ENCODE peak calls at places on chromosomes 5 and 9, in eight cellular contexts. X is fibroblast of lung; D is K562; V is astrocyte of the spinal cord; O is T1000; F is endothelial cell; Q is HFFc6; S is CD8-positive, alpha-beta T cell. H is an unnamed sample.

GRCh38 chr5:154857091-154857533 is 1.3 kb upstream of the CNOT8 start:
- DNase-seq in X (no peak), D (no peak), V (no peak), O (no peak), F (no peak), Q (peak; percentile 71), S (no peak), H (no peak)

GRCh38 chr5:147286296-147286695 is 51.5 kb downstream of the STK32A start:
- DNase-seq in X (peak; percentile 81), D (no peak), V (no peak), O (no peak), F (no peak), Q (no peak), S (no peak), H (no peak)

GRCh38 chr5:177444106-177445051 is 2.2 kb upstream of the PRR7 start:
- DNase-seq in X (no peak), D (no peak), V (no peak), O (no peak), F (no peak), Q (no peak), S (no peak), H (no peak)

GRCh38 chr5:19608434-19608833 is 379.6 kb downstream of the CDH18 start:
- DNase-seq in X (peak; percentile 12), D (no peak), V (peak; percentile 33), O (no peak), F (no peak), Q (no peak), S (no peak), H (no peak)

GRCh38 chr9:119709431-119709830 is 340.2 kb upstream of the BRINP1 start:
- DNase-seq in X (no peak), D (no peak), V (no peak), O (no peak), F (no peak), Q (no peak), S (no peak), H (no peak)

GRCh38 chr5:175821790-175822211 is 49.6 kb upstream of the CPLX2 start:
- DNase-seq in X (peak; percentile 23), D (no peak), V (no peak), O (no peak), F (no peak), Q (peak; percentile 5), S (no peak), H (no peak)

GRCh38 chr5:150119421-150120061 is 33.2 kb upstream of the CSF1R start:
- DNase-seq in X (no peak), D (no peak), V (no peak), O (no peak), F (no peak), Q (no peak), S (no peak), H (no peak)

GRCh38 chr5:50535393-50535792 is 94.3 kb upstream of the EMB start:
- DNase-seq in X (no peak), D (no peak), V (no peak), O (no peak), F (no peak), Q (no peak), S (no peak), H (no peak)

GRCh38 chr9:137277329-137278041 is at the start of gene TOR4A:
- DNase-seq in X (peak; percentile 87), D (peak; percentile 90), V (peak; percentile 89), O (peak; percentile 50), F (peak; percentile 86), Q (peak; percentile 85), S (no peak), H (no peak)

GRCh38 chr5:139636207-139636792 is 11.8 kb upstream of the CXXC5 start:
- DNase-seq in X (no peak), D (peak; percentile 19), V (peak; percentile 23), O (no peak), F (peak; percentile 11), Q (no peak), S (peak; percentile 40), H (no peak)

GRCh38 chr5:639253-639530 is 27.1 kb downstream of the CEP72 start:
- DNase-seq in X (no peak), D (no peak), V (no peak), O (no peak), F (no peak), Q (no peak), S (no peak), H (no peak)

GRCh38 chr5:149135536-149136201 is 5.6 kb upstream of the ABLIM3 start:
- DNase-seq in X (peak; percentile 86), D (no peak), V (peak; percentile 78), O (no peak), F (no peak), Q (peak; percentile 80), S (no peak), H (no peak)

GRCh38 chr5:164354138-164354751 is 848.8 kb downstream of the MAT2B start:
- DNase-seq in X (no peak), D (no peak), V (no peak), O (no peak), F (no peak), Q (no peak), S (no peak), H (no peak)

GRCh38 chr9:37943329-37944265 is 39.7 kb upstream of the SLC25A51 start:
- DNase-seq in X (peak; percentile 97), D (no peak), V (peak; percentile 95), O (peak; percentile 32), F (no peak), Q (peak; percentile 92), S (no peak), H (no peak)

GRCh38 chr9:91900057-91900816 is 49.8 kb downstream of the ROR2 start:
- DNase-seq in X (no peak), D (peak; percentile 78), V (no peak), O (no peak), F (no peak), Q (no peak), S (no peak), H (no peak)

GRCh38 chr9:92187989-92188714 is 72.9 kb upstream of the SPTLC1 start:
- DNase-seq in X (peak; percentile 20), D (no peak), V (peak; percentile 70), O (no peak), F (no peak), Q (no peak), S (no peak), H (no peak)

GRCh38 chr9:68955281-68955680 is 58.6 kb downstream of the PRKACG start:
- DNase-seq in X (no peak), D (no peak), V (no peak), O (no peak), F (no peak), Q (no peak), S (no peak), H (no peak)

GRCh38 chr5:95841914-95842812 is 19.6 kb upstream of the GLRX start:
- DNase-seq in X (no peak), D (no peak), V (no peak), O (no peak), F (no peak), Q (peak; percentile 64), S (no peak), H (no peak)

GRCh38 chr9:121318631-121319393 is 50.9 kb downstream of the GSN start:
- DNase-seq in X (no peak), D (no peak), V (no peak), O (no peak), F (no peak), Q (no peak), S (no peak), H (no peak)

GRCh38 chr9:130196643-130197042 is 24.4 kb downstream of the NCS1 start:
- DNase-seq in X (no peak), D (no peak), V (no peak), O (no peak), F (no peak), Q (no peak), S (no peak), H (no peak)

GRCh38 chr5:156188026-156188425 is 138.9 kb upstream of the SGCD start:
- DNase-seq in X (no peak), D (no peak), V (no peak), O (no peak), F (no peak), Q (no peak), S (no peak), H (no peak)

GRCh38 chr9:113964740-113965095 is 88.6 kb downstream of the ZNF618 start:
- DNase-seq in X (no peak), D (no peak), V (no peak), O (no peak), F (no peak), Q (no peak), S (no peak), H (no peak)

GRCh38 chr9:437066-438015 is 222.7 kb downstream of the DOCK8 start:
- DNase-seq in X (peak; percentile 93), D (no peak), V (peak; percentile 57), O (no peak), F (no peak), Q (peak; percentile 73), S (no peak), H (no peak)

GRCh38 chr9:106583751-106584150 is 279.2 kb upstream of the ZNF462 start:
- DNase-seq in X (peak; percentile 55), D (no peak), V (peak; percentile 41), O (no peak), F (no peak), Q (no peak), S (no peak), H (peak; percentile 49)

GRCh38 chr9:120265791-120266190 is 314.2 kb downstream of the CDK5RAP2 start:
- DNase-seq in X (peak; percentile 2), D (no peak), V (no peak), O (no peak), F (no peak), Q (no peak), S (no peak), H (no peak)

GRCh38 chr9:116800885-116801284 is 113.8 kb downstream of the TRIM32 start:
- DNase-seq in X (no peak), D (no peak), V (no peak), O (no peak), F (no peak), Q (no peak), S (no peak), H (no peak)

GRCh38 chr5:151648988-151649387 is 37.7 kb downstream of the SPARC start:
- DNase-seq in X (no peak), D (no peak), V (no peak), O (no peak), F (no peak), Q (no peak), S (no peak), H (no peak)

GRCh38 chr5:178351950-178352349 is 119.3 kb upstream of the PHYKPL start:
- DNase-seq in X (no peak), D (no peak), V (no peak), O (no peak), F (no peak), Q (no peak), S (no peak), H (no peak)

GRCh38 chr5:42021119-42021518 is 96.0 kb downstream of the FBXO4 start:
- DNase-seq in X (peak; percentile 40), D (no peak), V (peak; percentile 10), O (no peak), F (no peak), Q (peak; percentile 39), S (no peak), H (no peak)

GRCh38 chr5:18744441-18744840 is 1110.2 kb downstream of the TAF11L14 start:
- DNase-seq in X (no peak), D (no peak), V (no peak), O (no peak), F (no peak), Q (no peak), S (no peak), H (no peak)

GRCh38 chr5:135211791-135212190 is 177.8 kb upstream of the PITX1 start:
- DNase-seq in X (no peak), D (no peak), V (no peak), O (no peak), F (no peak), Q (no peak), S (no peak), H (no peak)

GRCh38 chr5:129460121-129460950 is at the start of gene ADAMTS19:
- DNase-seq in X (peak; percentile 71), D (no peak), V (peak; percentile 52), O (peak; percentile 29), F (peak; percentile 69), Q (no peak), S (no peak), H (no peak)

H was measured in keratinocyte.